ENCODE peak calls at places on chromosomes 2 and 18, in five cellular contexts. W is GM04504, T is ELF-1, V is posterior vena cava, Z is psoas muscle. B is an unnamed sample.

GRCh38 chr2:174615951-174616436 is 18.4 kb upstream of the WIPF1 start:
- DNase-seq in V (no peak), Z (no peak), T (no peak), W (no peak), B (peak)

GRCh38 chr18:54532962-54533361 is 58.1 kb upstream of the DYNAP start:
- DNase-seq in W (no peak), V (no peak), T (no peak), Z (no peak), B (no peak)

GRCh38 chr2:157692768-157693167 is 64.1 kb upstream of the ACVR1C start:
- DNase-seq in W (peak), Z (peak), T (no peak), V (no peak), B (peak)

GRCh38 chr18:46398005-46398404 is 259.0 kb downstream of the LOXHD1 start:
- DNase-seq in V (no peak), Z (no peak), W (no peak), T (no peak), B (no peak)

GRCh38 chr18:75164479-75164878 is 44.5 kb downstream of the PTGR3 start:
- DNase-seq in W (no peak), Z (no peak), V (no peak), T (no peak), B (no peak)

GRCh38 chr18:5103286-5103685 is 93.8 kb downstream of the AKAIN1 start:
- DNase-seq in W (no peak), Z (no peak), T (no peak), V (no peak), B (no peak)

GRCh38 chr2:164717000-164717597 is 95.8 kb upstream of the GRB14 start:
- DNase-seq in V (no peak), T (no peak), W (no peak), Z (no peak), B (no peak)

GRCh38 chr2:9844036-9844483 is 786 bp downstream of the TAF1B start:
- DNase-seq in T (peak), V (no peak), Z (no peak), W (no peak), B (no peak)

GRCh38 chr2:236136483-236136882 is 31.7 kb downstream of the GBX2 start:
- DNase-seq in V (peak), W (no peak), Z (no peak), T (no peak), B (no peak)

GRCh38 chr2:126409850-126410249 is 246.1 kb upstream of the GYPC start:
- DNase-seq in W (no peak), Z (no peak), T (no peak), V (no peak), B (no peak)

B was measured in epithelial cell of prostate.